ENCODE peak calls at places on chromosome 15, in eight cellular contexts. H is ovary; T is iPS DF 6.9; Z is pulmonary artery endothelial cell; A is NCI-H345; F is heart left ventricle; O is neural crest cell; I is activated T-cell treated with anti-CD3 and anti-CD28 coated beads, Interleukin-2, amount 50 U/mL, for 72 hours. D is an unnamed sample.

GRCh38 chr15:57772223-57772957 is 65.9 kb downstream of the POLR2M start:
- DNase-seq in H (no peak), T (peak; percentile 43), Z (no peak), A (no peak), F (no peak), O (no peak), I (peak; percentile 4), D (no peak)

GRCh38 chr15:57329582-57330367 is 46.5 kb upstream of the CGNL1 start:
- DNase-seq in H (no peak), T (no peak), Z (no peak), A (no peak), F (no peak), O (no peak), I (no peak), D (no peak)

GRCh38 chr15:42511010-42511396 is 15.6 kb downstream of the SNAP23 start:
- DNase-seq in H (no peak), T (no peak), Z (no peak), A (no peak), F (no peak), O (no peak), I (no peak), D (no peak)

GRCh38 chr15:85318048-85318731 is 62.2 kb upstream of the AKAP13 start:
- DNase-seq in H (no peak), T (no peak), Z (no peak), A (peak; percentile 6), F (no peak), O (no peak), I (peak; percentile 38), D (no peak)

GRCh38 chr15:60660290-60661051 is 181.5 kb upstream of the ICE2 start:
- DNase-seq in H (no peak), T (no peak), Z (no peak), A (no peak), F (peak; percentile 37), O (no peak), I (no peak), D (no peak)

GRCh38 chr15:63503739-63504246 is 600 bp upstream of the USP3 start:
- DNase-seq in H (peak; percentile 78), T (no peak), Z (no peak), A (no peak), F (peak; percentile 62), O (no peak), I (peak; percentile 89), D (no peak)

GRCh38 chr15:63292771-63293170 is 15.4 kb downstream of the APH1B start:
- DNase-seq in H (no peak), T (no peak), Z (no peak), A (no peak), F (no peak), O (no peak), I (no peak), D (no peak)

GRCh38 chr15:90394074-90394473 is 6.0 kb downstream of the IQGAP1 start:
- DNase-seq in H (no peak), T (no peak), Z (no peak), A (no peak), F (no peak), O (no peak), I (no peak), D (no peak)

GRCh38 chr15:33142708-33143107 is 51.8 kb downstream of the FMN1 start:
- DNase-seq in H (no peak), T (no peak), Z (no peak), A (no peak), F (no peak), O (no peak), I (no peak), D (no peak)

GRCh38 chr15:25989327-25989726 is 126.2 kb upstream of the ATP10A start:
- DNase-seq in H (no peak), T (no peak), Z (no peak), A (no peak), F (no peak), O (no peak), I (peak; percentile 29), D (no peak)

GRCh38 chr15:87144775-87145174 is 1065.1 kb downstream of the AGBL1 start:
- DNase-seq in H (no peak), T (no peak), Z (no peak), A (peak; percentile 25), F (no peak), O (no peak), I (no peak), D (no peak)

GRCh38 chr15:92579486-92579885 is 76.1 kb downstream of the FAM174B start:
- DNase-seq in H (no peak), T (no peak), Z (no peak), A (no peak), F (peak; percentile 11), O (no peak), I (no peak), D (no peak)

GRCh38 chr15:74458473-74458872 is 2.5 kb downstream of the UBL7 start:
- DNase-seq in H (no peak), T (no peak), Z (no peak), A (no peak), F (no peak), O (no peak), I (no peak), D (no peak)

GRCh38 chr15:65101418-65101890 is 13.5 kb downstream of the UBAP1L start:
- DNase-seq in H (peak; percentile 72), T (peak; percentile 68), Z (no peak), A (peak; percentile 34), F (peak; percentile 69), O (peak; percentile 84), I (peak; percentile 61), D (no peak)

GRCh38 chr15:100705841-100706240 is 103.5 kb downstream of the ASB7 start:
- DNase-seq in H (peak; percentile 17), T (no peak), Z (no peak), A (no peak), F (no peak), O (no peak), I (no peak), D (no peak)

GRCh38 chr15:75454471-75455418 is 3.3 kb upstream of the SIN3A start:
- DNase-seq in H (no peak), T (peak; percentile 5), Z (peak; percentile 61), A (peak; percentile 34), F (peak; percentile 88), O (peak; percentile 50), I (peak; percentile 86), D (peak; percentile 88)

GRCh38 chr15:52334491-52335160 is 39.0 kb upstream of the MYO5C start:
- DNase-seq in H (no peak), T (no peak), Z (no peak), A (no peak), F (no peak), O (no peak), I (no peak), D (no peak)

GRCh38 chr15:40340740-40341400 is at the start of gene CCDC9B:
- DNase-seq in H (peak; percentile 92), T (no peak), Z (no peak), A (peak; percentile 86), F (peak; percentile 93), O (no peak), I (no peak), D (peak; percentile 89)

GRCh38 chr15:73338058-73338457 is 30.7 kb downstream of the HCN4 start:
- DNase-seq in H (no peak), T (no peak), Z (no peak), A (no peak), F (no peak), O (no peak), I (no peak), D (no peak)

GRCh38 chr15:95742836-95743235 is 587.7 kb upstream of the NR2F2 start:
- DNase-seq in H (no peak), T (no peak), Z (no peak), A (no peak), F (no peak), O (no peak), I (no peak), D (no peak)

GRCh38 chr15:51403072-51403878 is 61.8 kb downstream of the GLDN start:
- DNase-seq in H (no peak), T (no peak), Z (no peak), A (no peak), F (no peak), O (no peak), I (no peak), D (no peak)

GRCh38 chr15:96020133-96020532 is 310.4 kb upstream of the NR2F2 start:
- DNase-seq in H (no peak), T (no peak), Z (no peak), A (no peak), F (no peak), O (no peak), I (no peak), D (no peak)

GRCh38 chr15:65416845-65417416 is 5.8 kb downstream of the IGDCC4 start:
- DNase-seq in H (peak; percentile 85), T (peak; percentile 82), Z (no peak), A (no peak), F (peak; percentile 55), O (no peak), I (no peak), D (peak; percentile 82)

GRCh38 chr15:52257734-52258062 is 37.9 kb downstream of the MYO5C start:
- DNase-seq in H (no peak), T (no peak), Z (no peak), A (peak; percentile 2), F (no peak), O (no peak), I (no peak), D (no peak)

GRCh38 chr15:63338170-63338569 is 43.5 kb downstream of the CA12 start:
- DNase-seq in H (no peak), T (no peak), Z (no peak), A (no peak), F (no peak), O (no peak), I (no peak), D (no peak)

GRCh38 chr15:47212222-47213010 is 504.9 kb upstream of the SEMA6D start:
- DNase-seq in H (no peak), T (no peak), Z (no peak), A (no peak), F (no peak), O (no peak), I (no peak), D (no peak)

GRCh38 chr15:55221090-55222011 is 24.6 kb upstream of the RSL24D1 start:
- DNase-seq in H (no peak), T (no peak), Z (no peak), A (no peak), F (no peak), O (no peak), I (peak; percentile 56), D (no peak)

GRCh38 chr15:90691982-90692773 is 25.0 kb upstream of the BLM start:
- DNase-seq in H (no peak), T (no peak), Z (no peak), A (no peak), F (no peak), O (no peak), I (no peak), D (no peak)

GRCh38 chr15:94943863-94944262 is 712.5 kb downstream of the MCTP2 start:
- DNase-seq in H (no peak), T (no peak), Z (no peak), A (no peak), F (no peak), O (no peak), I (no peak), D (no peak)